ENCODE peak calls at places on chromosome 6, in nine cellular contexts. A is K562, X is trophoblast cell, T is neuronal stem cell, O is endothelial cell of umbilical vein, E is fibroblast of lung, P is astrocyte, Z is SK-N-SH, H is mammary epithelial cell. G is an unnamed sample.

GRCh38 chr6:109393882-109394281 is 11.6 kb upstream of the CD164 start:
- DNase-seq in Z (no peak), X (peak), P (no peak), H (peak), O (no peak), E (no peak), A (no peak), T (no peak), G (no peak)

GRCh38 chr6:119856136-119856535 is 506.6 kb upstream of the MAN1A1 start:
- DNase-seq in O (no peak), P (no peak), E (peak), T (no peak), Z (no peak), X (peak), H (peak), A (no peak), G (no peak)

GRCh38 chr6:2129076-2129695 is 116.2 kb downstream of the GMDS start:
- DNase-seq in H (no peak), O (no peak), T (no peak), X (no peak), E (no peak), Z (no peak), A (no peak), P (no peak), G (no peak)

GRCh38 chr6:155174576-155175174 is 89.1 kb upstream of the CLDN20 start:
- DNase-seq in E (peak), H (peak), X (peak), P (peak), O (peak), A (peak), Z (peak), T (peak), G (peak)

GRCh38 chr6:2155206-2155605 is 90.2 kb downstream of the GMDS start:
- DNase-seq in O (peak), T (no peak), A (no peak), E (no peak), Z (no peak), P (no peak), H (no peak), X (no peak), G (no peak)

GRCh38 chr6:30842754-30843610 is 41.3 kb upstream of the DDR1 start:
- DNase-seq in T (no peak), H (no peak), A (no peak), O (no peak), P (no peak), X (no peak), E (no peak), Z (no peak), G (no peak)

GRCh38 chr6:39263299-39264037 is 34.2 kb upstream of the KCNK5 start:
- DNase-seq in A (no peak), T (no peak), E (no peak), P (no peak), H (peak), O (no peak), X (no peak), Z (no peak), G (peak)

GRCh38 chr6:41427642-41428401 is 92.4 kb downstream of the NCR2 start:
- DNase-seq in P (no peak), A (no peak), O (no peak), H (peak), E (no peak), Z (peak), T (no peak), X (peak), G (peak)

GRCh38 chr6:157649311-157650260 is 173.5 kb upstream of the SNX9 start:
- DNase-seq in P (no peak), A (no peak), T (no peak), O (no peak), E (no peak), Z (peak), X (no peak), H (no peak), G (no peak)

DNA sequence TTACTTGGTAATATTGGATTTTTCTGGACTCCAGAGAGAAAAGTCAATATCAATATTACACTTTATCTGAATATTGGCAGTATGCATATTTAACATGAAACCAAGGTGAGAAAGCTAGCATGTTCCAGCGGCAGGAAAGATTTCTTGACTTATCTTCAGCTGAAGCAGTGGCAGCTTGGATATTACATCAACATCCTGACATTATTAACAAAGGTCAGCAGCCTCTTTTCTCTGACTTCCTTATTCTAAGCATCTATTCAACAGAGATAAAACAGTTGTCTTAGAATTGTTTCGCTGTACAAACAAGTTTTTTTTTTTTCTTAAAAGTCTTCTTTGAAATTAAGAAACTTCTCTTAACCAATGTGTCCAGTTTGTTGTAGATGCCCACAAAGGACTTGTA is 11.8 kb downstream of the DCBLD1 start:
- DNase-seq in A (no peak), O (peak), Z (no peak), P (no peak), T (no peak), H (no peak), X (no peak), E (peak), G (no peak)
- H2AFZ ChIP-seq in A (no peak), O (no peak), Z (no peak), P (no peak), T (no peak), H (no peak), X (no peak), E (no peak), G (no peak)

GRCh38 chr6:15296735-15297134 is 50.9 kb downstream of the JARID2 start:
- DNase-seq in E (no peak), P (no peak), O (no peak), X (no peak), H (no peak), Z (no peak), A (no peak), T (no peak), G (no peak)
- H2AFZ ChIP-seq in E (no peak), P (no peak), O (no peak), X (no peak), H (no peak), Z (no peak), A (no peak), T (no peak), G (no peak)

GRCh38 chr6:20325641-20326421 is 75.8 kb upstream of the E2F3 start:
- DNase-seq in P (no peak), O (no peak), E (no peak), T (no peak), H (no peak), A (no peak), X (peak), Z (no peak), G (no peak)

GRCh38 chr6:20331042-20331441 is 70.6 kb upstream of the E2F3 start:
- DNase-seq in O (no peak), Z (no peak), T (no peak), X (no peak), P (no peak), A (no peak), E (no peak), H (no peak), G (no peak)

GRCh38 chr6:20327141-20327540 is 74.5 kb upstream of the E2F3 start:
- DNase-seq in P (no peak), Z (no peak), O (no peak), X (no peak), A (no peak), H (no peak), E (no peak), T (no peak), G (no peak)

GRCh38 chr6:20328266-20328946 is 73.3 kb upstream of the E2F3 start:
- DNase-seq in X (peak), E (no peak), Z (no peak), P (no peak), A (no peak), O (no peak), H (no peak), T (no peak), G (peak)

DNA sequence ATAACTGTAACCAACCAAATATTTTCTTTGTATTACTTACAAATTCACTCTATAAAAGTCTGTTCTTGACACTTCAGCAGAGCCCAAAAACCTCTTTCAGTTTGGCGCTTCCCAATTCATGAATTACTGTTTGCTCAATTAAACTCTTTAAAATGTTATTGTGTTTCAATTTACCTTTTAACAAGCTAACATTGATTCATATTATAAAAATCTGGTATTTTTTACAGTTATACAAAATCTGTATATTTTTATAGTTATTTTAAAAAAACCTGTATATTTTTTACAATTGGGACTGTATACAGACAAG is 75.3 kb upstream of the E2F3 start:
- DNase-seq in Z (no peak), O (no peak), T (no peak), A (no peak), E (no peak), H (no peak), P (no peak), X (no peak), G (no peak)
- H2AFZ ChIP-seq in Z (no peak), O (no peak), T (no peak), A (peak), E (no peak), H (no peak), P (no peak), X (no peak), G (peak)

GRCh38 chr6:167856999-167857660 is 30.4 kb downstream of the AFDN start:
- DNase-seq in O (peak), H (peak), Z (no peak), A (peak), X (no peak), T (no peak), E (peak), P (peak), G (peak)
- H2AFZ ChIP-seq in O (no peak), H (no peak), Z (peak), A (peak), X (no peak), T (no peak), E (peak), P (no peak), G (no peak)